ENCODE peak calls at places on chromosomes 4 and X, in eight cellular contexts. W is heart right ventricle, T is omental fat pad, X is kidney epithelial cell, D is suprapubic skin, F is left ventricle myocardium inferior, G is endothelial cell, C is AG09319. N is an unnamed sample.

GRCh38 chrX:39725928-39726619 is 371.7 kb downstream of the BCOR start:
- DNase-seq in X (no peak), G (no peak), T (no peak), D (no peak), C (no peak), F (no peak), W (no peak), N (no peak)

GRCh38 chr4:95638920-95639501 is 90.2 kb upstream of the UNC5C start:
- DNase-seq in X (no peak), W (no peak), F (no peak), C (no peak), D (no peak), G (no peak), T (no peak), N (no peak)

GRCh38 chr4:24559889-24560288 is 24.5 kb downstream of the DHX15 start:
- DNase-seq in T (no peak), X (no peak), F (no peak), D (no peak), G (no peak), C (no peak), W (no peak), N (no peak)

GRCh38 chrX:139933904-139934303 is 1.1 kb upstream of the ATP11C start:
- DNase-seq in X (no peak), W (no peak), C (no peak), F (no peak), G (no peak), T (no peak), D (no peak), N (no peak)

GRCh38 chr4:132540268-132540667 is 608.8 kb upstream of the PCDH10 start:
- DNase-seq in C (no peak), G (no peak), F (no peak), D (no peak), W (no peak), T (no peak), X (no peak), N (no peak)

GRCh38 chr4:186881521-186882220 is 158.0 kb upstream of the FAT1 start:
- DNase-seq in F (no peak), C (no peak), D (no peak), T (no peak), G (no peak), W (no peak), X (peak; percentile 83), N (no peak)

GRCh38 chrX:65451663-65452062 is 82.9 kb downstream of the LAS1L start:
- DNase-seq in F (no peak), D (no peak), W (no peak), G (peak; percentile 31), C (no peak), X (no peak), T (no peak), N (no peak)

GRCh38 chrX:14095702-14096101 is 66.0 kb upstream of the GEMIN8 start:
- DNase-seq in T (no peak), W (peak; percentile 3), D (no peak), C (peak; percentile 22), X (peak; percentile 7), G (peak; percentile 33), F (no peak), N (no peak)

GRCh38 chr4:91322961-91323360 is 980.8 kb upstream of the GRID2 start:
- DNase-seq in W (no peak), D (no peak), T (no peak), X (no peak), G (no peak), F (no peak), C (no peak), N (no peak)

GRCh38 chrX:139907078-139907477 is 25.8 kb downstream of the ATP11C start:
- DNase-seq in C (no peak), D (no peak), F (no peak), T (no peak), G (no peak), X (no peak), W (no peak), N (no peak)

GRCh38 chrX:25006586-25007058 is 9.1 kb downstream of the ARX start:
- DNase-seq in W (no peak), F (no peak), G (no peak), T (no peak), D (no peak), C (no peak), X (no peak), N (no peak)
- TF ChIP-seq CTCF in W (no peak), F (no peak), G (no peak), T (no peak), D (no peak), C (no peak), X (no peak), N (no peak)

GRCh38 chrX:133746593-133746992 is 238.8 kb downstream of the GPC3 start:
- DNase-seq in T (no peak), D (no peak), W (no peak), C (no peak), F (no peak), X (no peak), G (no peak), N (no peak)

GRCh38 chrX:133742602-133743305 is 242.6 kb downstream of the GPC3 start:
- DNase-seq in X (no peak), C (no peak), T (no peak), G (no peak), W (no peak), F (no peak), D (no peak), N (no peak)

GRCh38 chrX:133749370-133749769 is 236.0 kb downstream of the GPC3 start:
- DNase-seq in W (no peak), G (no peak), T (no peak), F (no peak), D (no peak), X (no peak), C (no peak), N (no peak)

GRCh38 chrX:133741303-133741702 is 244.1 kb downstream of the GPC3 start:
- DNase-seq in T (no peak), G (no peak), D (no peak), X (no peak), C (no peak), F (no peak), W (no peak), N (no peak)

GRCh38 chrX:133745361-133745760 is 240.0 kb downstream of the GPC3 start:
- DNase-seq in X (no peak), G (no peak), W (no peak), D (no peak), C (no peak), F (no peak), T (no peak), N (no peak)
- TF ChIP-seq CTCF in X (no peak), G (no peak), W (no peak), D (no peak), C (no peak), F (no peak), T (no peak), N (no peak)

DNA sequence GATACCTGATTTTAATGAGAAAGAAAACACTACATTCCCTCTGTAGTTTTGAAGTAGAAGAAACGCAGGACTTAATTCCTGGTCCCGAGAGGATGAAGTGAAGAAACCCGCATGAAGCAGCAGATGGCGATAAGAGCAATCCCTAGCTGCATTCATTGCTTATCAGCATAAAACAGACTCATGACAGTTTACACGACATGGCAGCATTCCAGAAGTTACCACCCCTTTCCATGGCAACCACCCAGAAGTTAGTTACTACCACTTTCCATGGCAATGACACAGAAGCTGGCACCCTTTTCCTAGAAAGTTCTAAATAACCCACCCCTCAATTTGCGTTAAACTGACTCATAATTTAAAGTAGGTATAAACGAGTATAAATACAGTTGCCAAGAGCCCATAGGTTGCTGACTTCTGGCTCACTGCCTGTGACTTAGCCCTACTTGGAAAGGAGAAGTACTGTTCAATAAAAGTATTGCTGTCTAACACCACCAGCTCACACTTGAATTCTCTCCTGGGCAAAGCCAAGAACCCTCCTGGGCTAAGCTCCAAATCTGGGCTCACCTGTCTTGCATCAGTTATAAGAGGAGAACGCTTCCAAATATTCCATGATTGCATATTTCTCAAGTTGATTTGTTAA is 5.5 kb upstream of the XAGE2 start:
- DNase-seq in W (no peak), G (peak; percentile 11), C (no peak), X (no peak), T (no peak), D (no peak), F (no peak), N (no peak)
- TF ChIP-seq CTCF in W (no peak), G (no peak), C (peak; percentile 8), X (peak; percentile 9), T (no peak), D (no peak), F (no peak), N (no peak)

DNA sequence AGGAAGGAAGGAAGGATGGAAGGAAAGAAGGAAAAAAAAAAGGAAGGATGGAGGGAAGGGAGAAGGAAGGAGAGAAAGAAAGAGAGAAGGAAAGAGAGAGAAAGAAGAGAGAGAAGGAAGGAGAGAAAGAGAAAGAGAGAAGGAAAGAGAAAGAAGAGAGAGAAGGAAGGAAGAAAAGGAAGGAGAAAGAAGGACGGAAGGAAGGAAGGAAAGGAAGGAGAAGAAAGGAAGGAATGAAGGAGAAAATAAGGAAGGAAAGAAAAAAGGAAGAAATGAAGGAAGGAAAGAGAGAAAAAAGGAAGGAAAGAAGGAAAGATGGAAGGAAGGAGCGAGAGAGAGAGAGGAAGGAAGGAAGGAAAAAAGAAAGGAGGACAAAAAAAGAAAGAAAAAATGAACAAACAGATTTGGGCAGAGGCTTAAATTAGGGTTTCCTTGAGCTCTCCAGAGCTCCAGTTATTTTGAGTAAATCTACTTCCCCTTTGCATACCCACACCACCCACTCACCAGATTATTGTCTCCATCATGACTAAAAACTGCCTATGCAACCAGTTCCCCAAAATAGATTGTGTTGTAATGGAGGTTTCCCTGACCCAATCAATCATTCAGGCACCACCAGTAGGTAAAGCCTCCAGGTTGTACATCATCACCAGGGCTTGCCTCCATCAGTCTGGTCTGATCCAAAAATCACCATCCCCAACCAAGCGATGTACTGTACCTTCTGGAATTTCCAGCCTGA is 1722.9 kb upstream of the PCDH10 start:
- DNase-seq in W (no peak), D (no peak), X (no peak), C (no peak), T (no peak), G (no peak), F (no peak), N (no peak)
- TF ChIP-seq CTCF in W (no peak), D (no peak), X (no peak), C (no peak), T (no peak), G (no peak), F (no peak), N (no peak)

GRCh38 chr4:183073838-183074145 is 25.3 kb upstream of the WWC2 start:
- DNase-seq in G (no peak), F (no peak), C (no peak), X (no peak), W (no peak), D (no peak), T (no peak), N (no peak)
- TF ChIP-seq CTCF in G (peak; percentile 35), F (no peak), C (no peak), X (no peak), W (no peak), D (peak; percentile 3), T (no peak), N (peak; percentile 60)